ENCODE peak calls at places on chromosomes 3 and 15, in five cellular contexts. H is PC-9, J is Panc1, T is MM.1S, D is upper lobe of right lung. P is an unnamed sample.

GRCh38 chr15:40392986-40393948 is 10.7 kb downstream of the KNSTRN start:
- DNase-seq in H (no peak), J (no peak), T (no peak), D (no peak), P (no peak)

GRCh38 chr3:87082806-87083440 is 92.0 kb upstream of the VGLL3 start:
- DNase-seq in H (peak), J (peak), T (peak), D (no peak), P (peak)

GRCh38 chr15:80709542-80709941 is 14.4 kb downstream of the ABHD17C start:
- DNase-seq in H (peak), J (no peak), T (no peak), D (peak), P (no peak)

GRCh38 chr3:152779649-152780048 is 55.3 kb upstream of the P2RY1 start:
- DNase-seq in H (no peak), J (no peak), T (peak), D (no peak), P (peak)

GRCh38 chr3:12856626-12857025 is 15.3 kb upstream of the RPL32 start:
- DNase-seq in H (no peak), J (no peak), T (no peak), D (no peak), P (no peak)

GRCh38 chr3:14297784-14298236 is 104.6 kb upstream of the SLC6A6 start:
- DNase-seq in H (no peak), J (no peak), T (no peak), D (no peak), P (no peak)

GRCh38 chr15:90259524-90259923 is 5.9 kb upstream of the NGRN start:
- DNase-seq in H (no peak), J (no peak), T (peak), D (no peak), P (peak)

GRCh38 chr3:17179381-17180205 is 294.8 kb downstream of the PLCL2 start:
- DNase-seq in H (no peak), J (no peak), T (no peak), D (no peak), P (peak)

GRCh38 chr3:115660646-115661442 is 37.5 kb downstream of the GAP43 start:
- DNase-seq in H (no peak), J (no peak), T (no peak), D (no peak), P (no peak)

GRCh38 chr3:87771338-87772059 is 287.3 kb downstream of the CGGBP1 start:
- DNase-seq in H (no peak), J (peak), T (peak), D (no peak), P (peak)

GRCh38 chr3:107578091-107578490 is 55.3 kb downstream of the BBX start:
- DNase-seq in H (no peak), J (no peak), T (no peak), D (no peak), P (no peak)

GRCh38 chr3:64508140-64508539 is 179.7 kb downstream of the ADAMTS9 start:
- DNase-seq in H (no peak), J (no peak), T (no peak), D (no peak), P (no peak)

GRCh38 chr15:39629376-39629775 is 48.5 kb downstream of the THBS1 start:
- DNase-seq in H (no peak), J (no peak), T (peak), D (no peak), P (no peak)

GRCh38 chr3:94256888-94257813 is 194.3 kb downstream of the NSUN3 start:
- DNase-seq in H (no peak), J (no peak), T (no peak), D (no peak), P (no peak)

GRCh38 chr3:128801779-128802369 is 75.9 kb downstream of the RAB7A start:
- DNase-seq in H (no peak), J (no peak), T (no peak), D (no peak), P (no peak)

GRCh38 chr3:144162042-144162441 is 190.4 kb downstream of the DIPK2A start:
- DNase-seq in H (no peak), J (peak), T (no peak), D (no peak), P (peak)

GRCh38 chr3:15011174-15011573 is 53.9 kb downstream of the MRPS25 start:
- DNase-seq in H (no peak), J (no peak), T (no peak), D (no peak), P (peak)

GRCh38 chr15:93063292-93063671 is 25.7 kb downstream of the RGMA start:
- DNase-seq in H (peak), J (no peak), T (no peak), D (no peak), P (no peak)

GRCh38 chr3:175914785-175915184 is 1055.7 kb downstream of the NAALADL2 start:
- DNase-seq in H (no peak), J (no peak), T (peak), D (no peak), P (no peak)

GRCh38 chr3:186021673-186022362 is 84.0 kb upstream of the TRA2B start:
- DNase-seq in H (peak), J (peak), T (no peak), D (no peak), P (peak)

GRCh38 chr3:159619341-159619885 is 369.2 kb upstream of the IL12A start:
- DNase-seq in H (no peak), J (no peak), T (no peak), D (no peak), P (peak)

DNA sequence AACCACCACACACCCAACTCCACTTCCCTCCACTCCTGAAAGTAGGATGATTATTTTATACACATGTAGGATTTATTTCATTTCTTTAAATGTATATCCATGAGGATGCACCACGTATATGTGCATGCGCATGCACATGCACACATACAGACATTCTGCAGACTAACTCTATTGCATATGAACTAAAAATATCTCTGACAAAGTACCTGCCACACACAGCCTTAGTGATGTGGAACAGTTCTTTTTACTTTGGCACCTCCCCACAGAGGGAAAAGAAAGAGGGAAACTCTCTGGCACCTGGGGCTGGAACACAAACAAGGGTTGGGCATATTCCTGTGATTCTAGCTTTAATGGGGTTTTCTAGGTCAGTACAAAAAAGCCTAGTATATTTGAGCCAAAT is 138.2 kb downstream of the CLASP2 start:
- DNase-seq in H (no peak), J (no peak), T (no peak), D (no peak), P (no peak)
- H3K4me3 ChIP-seq in H (no peak), J (no peak), T (no peak), D (no peak), P (no peak)

DNA sequence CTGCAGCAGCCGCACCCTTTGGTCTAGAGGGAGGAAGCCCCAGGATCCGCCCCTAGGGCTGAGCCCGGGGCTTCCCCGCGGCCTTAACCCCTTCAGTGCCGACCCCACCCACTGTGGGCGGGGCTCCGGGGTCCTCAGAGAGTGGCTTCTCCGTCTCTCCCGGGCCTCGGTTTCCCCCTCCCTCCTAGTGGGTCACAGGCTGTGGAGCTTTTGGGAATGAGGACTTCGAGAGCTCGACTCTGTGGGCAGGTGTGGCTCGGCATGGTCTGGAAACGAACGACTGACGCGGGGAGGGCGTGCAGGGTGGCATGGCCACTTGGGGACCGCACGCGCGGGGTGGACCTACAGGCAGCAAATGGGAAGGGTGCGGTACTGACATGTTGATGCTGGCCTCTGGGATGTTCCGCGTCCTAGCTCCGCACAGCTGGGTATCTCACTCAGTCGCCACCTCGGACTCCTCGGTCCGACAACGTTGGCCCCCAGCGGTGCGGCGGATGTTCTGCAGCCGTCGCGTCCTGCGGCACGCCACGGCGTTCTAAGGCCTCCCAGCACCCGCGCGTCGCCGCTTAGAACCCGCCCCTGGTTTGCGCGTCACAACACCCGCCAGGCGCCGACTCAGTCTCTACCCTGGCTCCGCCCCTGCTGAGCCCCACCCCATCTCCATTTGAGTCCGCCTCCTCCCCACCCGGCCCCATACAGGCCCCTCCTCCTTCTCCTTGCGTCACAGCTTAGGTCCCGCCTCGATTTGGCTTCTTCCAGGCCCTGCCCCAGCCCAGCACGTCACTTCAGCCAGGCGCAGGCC is at the start of the genes HYAL3 and NAA80:
- DNase-seq in H (peak), J (peak), T (peak), D (peak), P (peak)
- TF ChIP-seq CTCF in H (no peak), J (no peak), T (peak), D (peak), P (peak)

DNA sequence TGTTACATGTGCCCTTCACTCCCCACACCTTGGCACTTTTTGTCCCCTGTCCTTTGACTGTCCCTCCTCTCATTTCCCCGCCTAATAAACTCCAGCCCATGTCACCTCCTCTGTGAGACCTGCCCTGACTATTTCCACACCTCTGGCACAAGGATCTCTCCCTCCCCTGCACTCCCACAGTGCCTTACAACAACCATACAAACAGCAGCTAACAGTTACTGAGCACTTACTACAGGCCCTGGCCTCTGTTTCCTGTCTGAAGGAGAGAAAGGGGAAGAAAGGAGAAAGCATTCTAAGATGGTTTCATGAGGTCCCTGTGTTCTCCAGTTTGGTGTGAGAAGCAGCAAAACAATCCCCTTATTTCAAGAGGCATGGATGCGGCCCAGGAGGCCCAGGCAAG is 20.0 kb upstream of the TRH start:
- DNase-seq in H (no peak), J (no peak), T (no peak), D (peak), P (no peak)
- H3K27ac ChIP-seq in H (no peak), J (no peak), T (no peak), D (no peak), P (no peak)

GRCh38 chr15:76059320-76060097 is at the start of gene TMEM266:
- DNase-seq in H (peak), J (no peak), T (peak), D (peak), P (no peak)

GRCh38 chr15:76058714-76059319 is 968 bp upstream of the TMEM266 start:
- DNase-seq in H (no peak), J (no peak), T (peak), D (no peak), P (no peak)

GRCh38 chr15:76056931-76057330 is 2.9 kb upstream of the TMEM266 start:
- DNase-seq in H (no peak), J (no peak), T (peak), D (no peak), P (no peak)

GRCh38 chr15:76060098-76060989 is 559 bp downstream of the TMEM266 start:
- DNase-seq in H (no peak), J (no peak), T (peak), D (no peak), P (no peak)

GRCh38 chr15:76057332-76058000 is 2.3 kb upstream of the TMEM266 start:
- DNase-seq in H (peak), J (no peak), T (peak), D (no peak), P (peak)
- H3K4me3 ChIP-seq in H (peak), J (peak), T (peak), D (peak), P (no peak)

GRCh38 chr3:171788546-171789351 is 21.5 kb downstream of the PLD1 start:
- DNase-seq in H (no peak), J (no peak), T (no peak), D (no peak), P (peak)
- TF ChIP-seq CTCF in H (no peak), J (peak), T (no peak), D (no peak), P (peak)

GRCh38 chr3:11021611-11022011 is 29.1 kb downstream of the SLC6A1 start:
- DNase-seq in H (no peak), J (no peak), T (no peak), D (no peak), P (no peak)
- H3K27ac ChIP-seq in H (no peak), J (no peak), T (no peak), D (no peak), P (no peak)

GRCh38 chr15:73997986-73998385 is 3.5 kb downstream of the PML start:
- DNase-seq in H (no peak), J (no peak), T (no peak), D (no peak), P (no peak)
- H3K4me3 ChIP-seq in H (no peak), J (no peak), T (no peak), D (peak), P (no peak)

GRCh38 chr3:7447197-7447769 is 586.4 kb downstream of the GRM7 start:
- DNase-seq in H (no peak), J (no peak), T (no peak), D (no peak), P (no peak)
- TF ChIP-seq CTCF in H (no peak), J (no peak), T (no peak), D (no peak), P (no peak)

P was measured in brain microvascular endothelial cell.